ENCODE peak calls at places on chromosomes 4 and X, in four cellular contexts. R is upper lobe of left lung, B is sigmoid colon, F is GM23338. W is an unnamed sample.

GRCh38 chr4:139655116-139655515 is 10.5 kb upstream of the MGST2 start:
- DNase-seq in R (no peak), B (no peak), F (no peak), W (peak; percentile 61)

GRCh38 chr4:6658635-6659075 is 18.2 kb downstream of the MRFAP1 start:
- DNase-seq in B (no peak), F (peak; percentile 72), R (no peak), W (peak; percentile 31)

GRCh38 chr4:75723117-75723801 is 1.1 kb upstream of the USO1 start:
- DNase-seq in F (no peak), R (no peak), B (no peak), W (peak; percentile 21)

GRCh38 chr4:42280327-42281095 is 116.8 kb upstream of the SHISA3 start:
- DNase-seq in B (no peak), F (peak; percentile 75), R (no peak), W (peak; percentile 36)

GRCh38 chr4:167930171-167930570 is 162.2 kb upstream of the ANXA10 start:
- DNase-seq in R (no peak), B (no peak), F (peak; percentile 59), W (no peak)

GRCh38 chrX:66914082-66914481 is 275.2 kb upstream of the EDA2R start:
- DNase-seq in F (peak; percentile 57), R (peak; percentile 39), B (no peak), W (no peak)

GRCh38 chrX:104695593-104695992 is 129.6 kb downstream of the IL1RAPL2 start:
- DNase-seq in R (no peak), F (no peak), B (no peak), W (no peak)

GRCh38 chr4:23237771-23238170 is 545.0 kb downstream of the GBA3 start:
- DNase-seq in F (no peak), R (no peak), B (no peak), W (no peak)

GRCh38 chrX:103442536-103442901 is 66.2 kb downstream of the BEX3 start:
- DNase-seq in R (no peak), F (no peak), B (no peak), W (peak; percentile 61)

GRCh38 chr4:160110891-160111290 is 1008.0 kb downstream of the RAPGEF2 start:
- DNase-seq in B (no peak), F (no peak), R (no peak), W (no peak)

GRCh38 chr4:153067376-153067775 is 131.3 kb downstream of the FHDC1 start:
- DNase-seq in F (peak; percentile 30), B (no peak), R (peak; percentile 78), W (no peak)

GRCh38 chr4:61200195-61200990 is at the start of gene ADGRL3:
- DNase-seq in F (peak; percentile 93), R (no peak), B (peak; percentile 52), W (no peak)

GRCh38 chr4:169311643-169312365 is 41.0 kb upstream of the SH3RF1 start:
- DNase-seq in F (peak; percentile 94), R (no peak), B (no peak), W (peak; percentile 57)

GRCh38 chr4:19256823-19257222 is 994.9 kb upstream of the SLIT2 start:
- DNase-seq in B (no peak), R (no peak), F (no peak), W (no peak)

GRCh38 chr4:41957634-41958033 is 22.4 kb downstream of the TMEM33 start:
- DNase-seq in R (no peak), B (no peak), F (peak; percentile 82), W (peak; percentile 31)

DNA sequence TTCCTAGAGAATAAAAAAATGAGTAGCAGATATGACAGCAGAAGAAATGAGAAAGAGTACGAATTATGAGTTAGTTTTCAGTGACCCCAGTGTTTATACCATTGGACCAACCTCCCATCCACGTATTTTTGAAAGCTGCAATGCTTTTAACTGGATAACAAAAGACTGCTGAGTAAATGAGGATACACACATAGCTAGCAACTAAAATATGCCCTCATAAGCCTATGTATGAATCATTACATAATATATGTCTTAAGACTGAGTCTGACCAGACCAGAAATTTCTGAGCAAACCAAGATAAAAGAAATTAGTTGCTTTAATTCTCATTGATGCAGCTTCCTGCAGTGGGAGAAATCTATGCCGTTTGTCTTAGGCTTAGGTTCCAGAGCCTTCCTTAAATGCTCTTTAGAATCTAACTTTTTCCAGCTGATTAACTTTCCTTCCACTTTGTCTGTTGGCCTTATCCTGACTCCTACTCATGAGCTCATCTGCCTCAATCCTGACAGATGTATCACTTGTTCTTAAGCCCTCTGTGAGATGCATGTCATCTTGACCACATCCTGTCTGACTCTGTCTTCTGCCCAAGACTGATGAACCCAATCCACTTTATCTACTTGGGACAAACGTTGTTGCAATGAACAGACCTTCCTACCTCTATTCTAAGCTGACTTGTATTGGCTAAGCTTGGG is 301.5 kb upstream of the AADAT start:
- DNase-seq in B (no peak), F (no peak), R (no peak), W (no peak)
- TF ChIP-seq POLR2AphosphoS5 in B (no peak), F (no peak), R (no peak), W (no peak)

GRCh38 chr4:81652069-81652478 is 180.4 kb upstream of the RASGEF1B start:
- DNase-seq in R (no peak), F (no peak), B (no peak), W (no peak)

GRCh38 chr4:81651500-81651899 is 179.8 kb upstream of the RASGEF1B start:
- DNase-seq in R (no peak), B (no peak), F (no peak), W (no peak)

GRCh38 chr4:81648576-81649272 is 177.0 kb upstream of the RASGEF1B start:
- DNase-seq in R (no peak), F (no peak), B (no peak), W (no peak)

GRCh38 chr4:81647388-81647787 is 175.7 kb upstream of the RASGEF1B start:
- DNase-seq in F (peak; percentile 90), R (no peak), B (no peak), W (no peak)

DNA sequence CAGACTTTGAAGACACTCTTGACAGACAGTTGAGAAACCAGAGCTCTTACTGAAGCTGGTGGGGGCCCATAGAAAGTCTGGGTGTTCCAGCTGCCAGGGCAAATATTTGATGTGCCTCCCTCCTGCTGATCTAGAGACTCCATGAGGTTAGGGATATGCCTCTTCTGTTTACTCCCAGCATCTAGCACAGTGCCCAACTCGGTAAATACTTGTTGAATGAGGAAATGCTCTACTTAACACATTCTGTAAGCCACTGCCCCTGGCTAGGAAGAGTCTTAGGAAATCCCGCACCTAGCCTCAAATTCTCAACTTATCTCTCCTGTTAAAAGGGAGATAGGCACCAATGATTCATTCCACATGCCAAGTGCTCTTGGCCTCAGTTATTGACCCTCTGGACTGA is 179.2 kb upstream of the RASGEF1B start:
- DNase-seq in F (peak; percentile 36), B (no peak), R (no peak), W (no peak)
- TF ChIP-seq POLR2AphosphoS5 in F (no peak), B (no peak), R (no peak), W (no peak)

DNA sequence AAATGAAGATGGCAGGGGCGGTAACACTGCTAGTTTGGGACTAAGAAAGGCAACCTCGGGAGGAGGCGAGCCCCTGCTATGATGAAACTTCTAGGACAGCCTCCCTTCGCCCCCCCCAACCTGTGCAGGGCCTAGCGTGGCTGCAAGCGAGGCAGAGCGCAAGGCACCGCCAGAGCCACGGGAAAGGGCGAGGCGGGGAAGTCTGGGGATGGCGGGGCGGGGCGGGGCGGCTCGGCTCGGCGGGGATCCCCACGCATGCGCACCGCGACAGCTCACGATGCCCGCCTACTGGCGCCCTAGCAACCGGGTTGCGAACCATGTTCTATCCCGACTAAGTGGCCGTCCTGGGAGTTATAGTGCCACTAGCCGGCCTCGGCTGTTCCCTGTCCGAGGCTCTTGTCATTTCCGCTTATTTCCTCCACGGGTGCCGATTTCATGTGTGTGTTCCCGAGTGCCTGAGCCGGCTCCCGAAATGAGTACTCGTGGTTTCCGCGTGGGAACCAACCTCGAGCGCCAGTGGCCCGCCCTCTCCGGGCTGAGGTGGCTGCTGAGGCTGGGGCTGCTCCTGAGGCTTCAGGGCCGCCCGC is 28.7 kb upstream of the RBMX start:
- DNase-seq in F (peak; percentile 67), B (peak; percentile 95), R (peak; percentile 81), W (peak; percentile 72)
- TF ChIP-seq POLR2AphosphoS5 in F (peak; percentile 49), B (peak; percentile 5), R (no peak), W (no peak)

GRCh38 chrX:53685711-53686110 is 808 bp downstream of the HUWE1 start:
- DNase-seq in B (no peak), R (no peak), F (no peak), W (no peak)

GRCh38 chrX:53681661-53682060 is 4.9 kb downstream of the HUWE1 start:
- DNase-seq in R (no peak), B (no peak), F (no peak), W (no peak)

GRCh38 chrX:53684415-53685192 is 1.9 kb downstream of the HUWE1 start:
- DNase-seq in F (peak; percentile 3), R (no peak), B (no peak), W (no peak)

GRCh38 chrX:53682885-53683555 is 3.5 kb downstream of the HUWE1 start:
- DNase-seq in R (peak; percentile 45), B (peak; percentile 65), F (peak; percentile 68), W (peak; percentile 57)

GRCh38 chrX:53683556-53684414 is 2.7 kb downstream of the HUWE1 start:
- DNase-seq in B (peak; percentile 98), R (peak; percentile 93), F (peak; percentile 98), W (peak; percentile 99)
- TF ChIP-seq POLR2AphosphoS5 in B (peak; percentile 71), R (peak; percentile 69), F (peak; percentile 69), W (peak; percentile 42)

DNA sequence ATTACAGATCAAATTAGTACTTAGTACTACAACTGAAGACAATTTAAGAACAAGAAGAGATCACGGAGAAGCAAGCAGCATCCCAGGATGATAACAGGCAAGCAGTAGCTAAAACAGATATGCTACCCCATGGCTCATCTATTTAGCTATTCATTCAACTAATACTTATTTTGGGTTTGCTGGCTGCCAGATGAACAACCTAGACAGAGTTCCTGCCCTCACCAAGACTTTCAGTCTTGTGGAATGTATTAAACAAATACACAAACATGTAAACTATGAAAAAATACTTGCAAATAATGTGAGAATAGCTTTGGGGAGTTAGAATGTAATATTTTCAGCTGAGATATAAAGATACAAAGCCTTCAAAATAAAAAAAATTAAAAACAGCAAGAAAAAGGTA is 2.4 kb upstream of the CORIN start:
- DNase-seq in R (no peak), F (no peak), B (no peak), W (no peak)
- TF ChIP-seq POLR2AphosphoS5 in R (no peak), F (no peak), B (no peak), W (no peak)

DNA sequence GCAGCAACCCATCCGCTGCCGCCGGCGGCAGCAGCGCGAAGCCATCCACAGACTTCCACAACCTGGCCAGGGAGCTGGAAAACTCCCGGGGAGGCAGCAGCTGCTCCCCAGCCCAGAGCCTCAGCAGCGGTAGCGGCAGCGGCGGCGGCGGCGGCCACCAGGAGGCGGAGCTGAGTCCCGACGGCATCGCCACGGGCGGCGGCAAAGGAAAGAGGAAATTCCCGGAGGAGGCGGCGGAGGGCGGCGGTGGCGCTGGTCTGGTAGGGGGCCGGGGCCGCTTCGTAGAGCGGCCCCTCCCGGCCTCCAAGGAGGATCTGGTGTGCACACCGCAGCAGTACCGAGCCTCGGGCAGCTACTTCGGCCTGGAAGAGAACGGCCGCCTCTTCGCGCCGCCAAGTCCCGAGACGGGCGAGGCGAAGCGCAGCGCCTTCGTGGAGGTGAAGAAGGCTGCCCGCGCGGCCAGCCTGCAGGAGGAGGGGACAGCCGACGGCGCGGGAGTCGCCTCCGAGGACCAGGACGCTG is 4.9 kb downstream of the PRDM8 start:
- DNase-seq in R (peak; percentile 85), F (peak; percentile 81), B (peak; percentile 95), W (peak; percentile 77)
- TF ChIP-seq POLR2AphosphoS5 in R (peak; percentile 24), F (no peak), B (peak; percentile 43), W (peak; percentile 8)

W was measured in endothelial cell of umbilical vein.